ENCODE peak calls at places on chromosomes 1 and 21, in five cellular contexts. R is RWPE2, A is NB4, J is GM23338, B is heart right ventricle. C is an unnamed sample.
A peak's percentile ranks its signal among the peaks of the same experiment; 100 is the strongest.

GRCh38 chr1:18635833-18636671 is 5.4 kb downstream of the PAX7 start:
- DNase-seq in R (no peak), A (no peak), J (peak; percentile 72), B (no peak), C (no peak)

GRCh38 chr1:219140308-219140877 is 33.3 kb upstream of the LYPLAL1 start:
- DNase-seq in R (no peak), A (no peak), J (no peak), B (no peak), C (no peak)

GRCh38 chr1:20706841-20707240 is 11.0 kb downstream of the KIF17 start:
- DNase-seq in R (no peak), A (no peak), J (no peak), B (no peak), C (no peak)

GRCh38 chr1:29557066-29557465 is 320.7 kb downstream of the PTPRU start:
- DNase-seq in R (no peak), A (no peak), J (no peak), B (no peak), C (no peak)

GRCh38 chr1:153932593-153933131 is 9.9 kb upstream of the GATAD2B start:
- DNase-seq in R (no peak), A (no peak), J (no peak), B (no peak), C (no peak)

GRCh38 chr1:6157528-6158174 is 22.5 kb downstream of the CHD5 start:
- DNase-seq in R (peak; percentile 88), A (peak; percentile 49), J (no peak), B (no peak), C (no peak)

GRCh38 chr1:226702957-226703831 is 35.9 kb downstream of the ITPKB start:
- DNase-seq in R (no peak), A (peak; percentile 84), J (peak; percentile 81), B (peak; percentile 82), C (peak; percentile 84)

GRCh38 chr21:44381874-44382273 is 28.5 kb downstream of the TRPM2 start:
- DNase-seq in R (no peak), A (no peak), J (no peak), B (no peak), C (no peak)

GRCh38 chr1:27872059-27872801 is at the start of gene THEMIS2:
- DNase-seq in R (peak; percentile 62), A (peak; percentile 68), J (peak; percentile 86), B (peak; percentile 78), C (peak; percentile 75)

GRCh38 chr1:244388961-244389360 is 62.7 kb downstream of the ADSS2 start:
- DNase-seq in R (no peak), A (no peak), J (no peak), B (no peak), C (no peak)

GRCh38 chr1:219296916-219297315 is 123.2 kb downstream of the LYPLAL1 start:
- DNase-seq in R (no peak), A (no peak), J (no peak), B (no peak), C (no peak)

GRCh38 chr1:28509705-28510349 is 4.0 kb downstream of the RCC1 start:
- DNase-seq in R (no peak), A (peak; percentile 62), J (no peak), B (no peak), C (no peak)

GRCh38 chr1:27342778-27343638 is 1.2 kb downstream of the SYTL1 start:
- DNase-seq in R (peak; percentile 98), A (peak; percentile 97), J (no peak), B (no peak), C (no peak)

GRCh38 chr1:94731891-94732290 is 88.3 kb upstream of the SLC44A3 start:
- DNase-seq in R (no peak), A (no peak), J (no peak), B (no peak), C (no peak)

GRCh38 chr1:40449684-40450490 is at the start of gene ZFP69B:
- DNase-seq in R (peak; percentile 81), A (peak; percentile 92), J (peak; percentile 94), B (peak; percentile 95), C (peak; percentile 93)

GRCh38 chr1:55155522-55155921 is 59.6 kb downstream of the USP24 start:
- DNase-seq in R (no peak), A (peak; percentile 33), J (peak; percentile 62), B (peak; percentile 33), C (peak; percentile 58)

DNA sequence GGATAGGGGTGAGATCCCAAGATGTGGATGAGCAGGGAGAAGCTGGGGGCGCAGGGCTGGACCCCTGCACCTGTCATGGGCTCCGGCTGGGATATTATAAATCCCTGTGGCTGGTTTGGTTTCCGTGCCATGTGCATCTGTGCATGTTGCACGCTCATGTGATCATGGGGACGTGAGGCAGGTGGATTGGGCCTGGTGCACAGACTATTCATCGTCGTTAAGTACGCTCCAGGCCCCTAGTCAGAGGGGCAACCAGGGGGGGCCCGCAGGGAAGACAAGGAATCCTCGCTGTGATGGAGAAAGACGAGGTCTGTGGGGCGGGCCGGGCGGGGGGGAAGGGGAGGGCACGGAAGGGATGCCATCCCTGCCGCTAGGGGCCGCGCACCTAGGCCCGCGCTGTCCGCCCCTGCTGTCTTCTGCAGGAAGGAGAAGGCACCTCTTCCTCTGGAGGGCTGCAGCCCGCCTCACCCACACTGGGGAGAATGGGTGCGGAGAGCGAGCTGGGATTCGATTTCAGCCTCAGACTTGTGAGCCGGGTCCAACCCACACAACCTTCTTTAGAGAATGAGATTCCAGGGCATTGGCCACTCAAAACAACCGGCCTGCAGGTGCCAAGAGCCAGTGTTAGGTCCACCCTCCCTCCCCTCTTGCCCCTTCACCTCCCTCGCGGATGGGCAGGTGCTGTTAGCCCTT is 766 bp upstream of the LRP8 start:
- DNase-seq in R (peak; percentile 42), A (no peak), J (peak; percentile 74), B (no peak), C (no peak)
- H3K4me3 ChIP-seq in R (no peak overlapping the region), A (peak overlapping the region; percentile 50), J (peak overlapping the region; percentile 92), B (peak overlapping the region; percentile 30), C (peak overlapping the region; percentile 82)

DNA sequence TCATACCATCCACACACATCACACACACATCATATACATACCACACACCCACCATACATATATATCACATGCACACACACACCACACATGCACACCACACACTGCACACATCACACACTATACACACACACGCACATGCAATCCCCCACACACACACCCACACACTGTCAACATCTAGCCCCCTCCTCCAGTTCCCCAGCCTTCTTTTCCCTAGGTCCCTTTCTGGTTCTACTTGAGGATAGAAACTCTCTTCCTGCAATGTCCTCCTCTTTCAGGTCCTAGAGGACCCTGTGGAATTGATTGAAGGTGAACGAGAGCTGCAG is 4.3 kb downstream of the CASQ1 start:
- DNase-seq in R (no peak), A (no peak), J (no peak), B (no peak), C (no peak)
- H3K4me3 ChIP-seq in R (no peak overlapping the region), A (no peak overlapping the region), J (no peak overlapping the region), B (no peak overlapping the region), C (no peak overlapping the region)

GRCh38 chr1:221718391-221719277 is 23.3 kb downstream of the DUSP10 start:
- DNase-seq in R (no peak), A (no peak), J (peak; percentile 3), B (no peak), C (no peak)
- H3K4me3 ChIP-seq in R (no peak overlapping the region), A (no peak overlapping the region), J (no peak overlapping the region), B (no peak overlapping the region), C (no peak overlapping the region)

GRCh38 chr1:228882785-228883450 is 147.6 kb downstream of the RHOU start:
- DNase-seq in R (no peak), A (no peak), J (no peak), B (no peak), C (no peak)
- H3K4me3 ChIP-seq in R (no peak overlapping the region), A (no peak overlapping the region), J (no peak overlapping the region), B (no peak overlapping the region), C (no peak overlapping the region)

GRCh38 chr21:46055863-46056281 is 42.0 kb upstream of the COL6A2 start:
- DNase-seq in R (no peak), A (no peak), J (no peak), B (no peak), C (no peak)

GRCh38 chr21:46051821-46052675 is 45.9 kb upstream of the COL6A2 start:
- DNase-seq in R (no peak), A (no peak), J (no peak), B (no peak), C (no peak)

GRCh38 chr21:46052703-46053651 is 44.9 kb upstream of the COL6A2 start:
- DNase-seq in R (no peak), A (peak; percentile 13), J (no peak), B (no peak), C (no peak)

GRCh38 chr21:46054447-46054846 is 43.5 kb upstream of the COL6A2 start:
- DNase-seq in R (no peak), A (no peak), J (peak; percentile 52), B (no peak), C (no peak)

DNA sequence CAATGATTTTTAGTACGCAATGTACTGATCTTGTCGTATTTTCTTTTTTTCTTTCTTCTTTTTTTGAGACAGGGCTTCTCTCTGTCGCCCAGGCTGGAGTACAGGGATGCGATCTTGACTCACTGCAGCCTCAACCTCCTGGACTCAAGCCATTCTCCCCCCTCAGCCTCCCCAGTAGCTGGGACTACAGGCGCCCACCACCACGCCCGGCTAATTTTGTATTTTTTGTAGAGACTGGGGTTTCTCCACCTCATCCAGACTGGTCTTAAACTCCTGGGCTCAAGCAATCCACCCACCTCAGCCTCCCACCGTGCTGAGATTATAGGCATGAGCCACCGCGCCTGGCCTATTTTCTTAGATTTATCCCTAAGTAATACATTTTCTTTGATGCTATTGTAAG is 43.9 kb upstream of the COL6A2 start:
- DNase-seq in R (no peak), A (no peak), J (no peak), B (no peak), C (no peak)
- H3K4me3 ChIP-seq in R (no peak overlapping the region), A (no peak overlapping the region), J (no peak overlapping the region), B (no peak overlapping the region), C (no peak overlapping the region)

DNA sequence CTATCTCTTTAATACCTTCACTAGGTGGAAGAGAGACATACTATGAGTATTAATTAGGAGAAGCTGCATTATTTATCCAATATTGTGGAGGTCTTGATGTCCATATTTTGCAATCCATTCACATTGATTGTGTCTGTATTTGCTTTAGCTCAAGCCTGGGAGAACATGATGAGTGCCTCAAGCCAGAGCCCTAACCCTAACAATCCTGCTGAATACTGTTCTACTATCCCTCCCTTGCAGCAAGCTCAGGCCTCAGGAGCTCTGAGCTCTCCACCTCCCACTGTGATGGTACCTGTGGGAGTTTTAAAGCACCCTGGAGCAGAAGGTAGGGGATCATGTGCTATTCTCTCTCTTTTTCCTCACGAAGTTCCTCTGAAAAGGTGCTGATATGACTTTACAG is 99.5 kb downstream of the CC2D1B start:
- DNase-seq in R (no peak), A (no peak), J (peak; percentile 17), B (no peak), C (no peak)
- H3K4me3 ChIP-seq in R (no peak overlapping the region), A (no peak overlapping the region), J (no peak overlapping the region), B (no peak overlapping the region), C (no peak overlapping the region)

DNA sequence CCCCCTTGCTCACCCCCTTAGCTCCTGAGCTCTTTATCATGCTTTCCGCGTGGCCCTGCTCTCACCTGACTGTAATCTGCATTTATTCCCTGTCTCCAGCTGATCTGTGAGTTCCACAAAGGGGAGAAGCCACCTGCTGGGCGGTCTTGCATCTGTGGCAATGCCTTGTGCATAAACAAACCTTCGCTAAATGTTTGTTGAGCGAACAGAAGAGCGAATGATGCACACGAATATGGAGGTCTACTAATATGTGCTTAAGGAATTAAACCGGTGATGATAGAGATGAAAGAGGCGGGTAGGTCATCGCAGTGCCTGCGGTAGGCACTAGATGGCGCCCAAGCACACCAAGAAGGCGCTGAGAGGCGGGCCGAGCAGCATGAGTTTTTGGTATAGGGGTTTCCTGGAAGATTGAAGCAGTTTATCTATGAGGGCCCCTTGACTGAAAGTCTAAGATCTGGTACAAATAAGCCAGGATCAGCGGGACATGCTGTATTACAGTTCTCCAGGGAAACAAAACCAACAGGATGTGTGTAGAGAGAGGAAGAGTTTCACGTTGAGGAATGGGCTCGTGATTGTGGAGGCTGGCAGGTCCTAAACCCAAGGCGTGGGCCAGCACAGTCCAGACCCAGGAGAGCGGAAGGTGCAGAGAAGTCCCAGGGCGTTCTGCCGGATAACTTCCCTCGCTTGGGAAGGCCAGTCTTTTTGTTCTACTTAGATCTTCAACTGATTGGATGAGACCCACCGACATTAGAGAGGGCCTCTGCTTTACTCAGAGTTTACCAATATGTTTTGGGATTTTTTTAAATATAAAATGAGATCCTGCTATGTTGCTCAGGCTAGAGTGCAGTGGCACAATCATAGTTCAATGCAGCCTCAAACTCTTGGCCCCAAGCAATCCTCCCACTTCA is 34.7 kb downstream of the TOMM20 start:
- DNase-seq in R (no peak), A (peak; percentile 82), J (peak; percentile 90), B (peak; percentile 80), C (peak; percentile 77)
- H3K4me3 ChIP-seq in R (no peak overlapping the region), A (no peak overlapping the region), J (peak overlapping the region; percentile 48), B (peak overlapping the region; percentile 33), C (peak overlapping the region; percentile 59)